ENCODE peak calls at places on chromosomes 16 and 17, in eight cellular contexts. T, Q, I, S, K, X, E and H are unnamed samples.

GRCh38 chr17:34001246-34001645 is 253.8 kb upstream of the CCL2 start:
- DNase-seq in K (no peak), S (no peak), E (no peak), Q (no peak), I (no peak), T (no peak), X (no peak), H (no peak)

GRCh38 chr17:35915153-35915969 is 15.2 kb downstream of the RDM1 start:
- DNase-seq in K (no peak), X (no peak), Q (no peak), E (no peak), I (no peak), T (no peak), S (no peak), H (no peak)

GRCh38 chr16:56608876-56609462 is 585 bp downstream of the MT2A start:
- DNase-seq in Q (no peak), K (no peak), T (peak), X (no peak), S (no peak), E (no peak), I (no peak), H (no peak)

GRCh38 chr16:18788828-18789514 is 1.2 kb downstream of the RPS15A start:
- DNase-seq in I (no peak), E (peak), X (no peak), T (no peak), S (no peak), Q (no peak), K (no peak), H (no peak)

GRCh38 chr17:43945074-43945824 is 3.0 kb upstream of the PPY start:
- DNase-seq in E (no peak), S (no peak), K (no peak), X (no peak), I (no peak), Q (no peak), T (peak), H (peak)

GRCh38 chr16:1048442-1049112 is 24.0 kb upstream of the SSTR5 start:
- DNase-seq in K (peak), Q (peak), E (no peak), S (no peak), T (no peak), I (no peak), X (no peak), H (peak)

GRCh38 chr16:75555707-75556512 is at the start of gene TMEM231:
- DNase-seq in X (peak), I (peak), T (peak), K (peak), E (peak), S (peak), Q (peak), H (peak)

GRCh38 chr17:73030501-73030911 is 62.0 kb downstream of the SLC39A11 start:
- DNase-seq in S (no peak), Q (no peak), K (no peak), X (no peak), I (no peak), T (peak), E (no peak), H (peak)

GRCh38 chr17:8122391-8122922 is 1.4 kb downstream of the HES7 start:
- DNase-seq in X (no peak), K (no peak), E (no peak), S (no peak), T (peak), Q (peak), I (no peak), H (peak)

GRCh38 chr16:68093816-68094613 is 8.8 kb downstream of the NFATC3 start:
- DNase-seq in E (no peak), Q (no peak), X (no peak), T (peak), I (no peak), S (no peak), K (no peak), H (peak)

GRCh38 chr17:19365499-19365817 is 2.9 kb upstream of the B9D1 start:
- DNase-seq in I (no peak), K (no peak), S (no peak), X (no peak), E (no peak), Q (no peak), T (no peak), H (no peak)

GRCh38 chr17:49290690-49291326 is 60.2 kb upstream of the PHOSPHO1 start:
- DNase-seq in T (no peak), S (no peak), Q (no peak), K (peak), E (peak), I (no peak), X (no peak), H (peak)

GRCh38 chr16:57245472-57246113 is 534 bp downstream of the ARL2BP start:
- DNase-seq in T (no peak), I (no peak), K (peak), X (no peak), Q (no peak), S (no peak), E (peak), H (peak)

GRCh38 chr17:2400877-2401425 is at the start of gene MNT:
- DNase-seq in K (peak), T (peak), X (peak), E (peak), S (peak), I (peak), Q (peak), H (peak)

GRCh38 chr17:67865438-67865837 is 40.1 kb downstream of the BPTF start:
- DNase-seq in T (no peak), I (no peak), E (no peak), S (no peak), Q (no peak), K (no peak), X (no peak), H (no peak)

GRCh38 chr17:77320046-77320445 is 179.3 kb downstream of the SEC14L1 start:
- DNase-seq in K (no peak), I (no peak), E (no peak), S (no peak), X (no peak), T (peak), Q (no peak), H (peak)

GRCh38 chr17:32323784-32324590 is 18.0 kb downstream of the C17orf75 start:
- DNase-seq in T (peak), Q (no peak), S (no peak), E (no peak), K (peak), I (no peak), X (peak), H (peak)

GRCh38 chr16:66121466-66121865 is 245.0 kb upstream of the CDH5 start:
- DNase-seq in X (no peak), T (peak), S (no peak), K (no peak), E (no peak), I (no peak), Q (no peak), H (no peak)

GRCh38 chr17:81688616-81689015 is 4.8 kb downstream of the HGS start:
- DNase-seq in E (no peak), K (no peak), I (no peak), Q (no peak), S (no peak), T (no peak), X (no peak), H (no peak)

GRCh38 chr16:50183316-50183715 is 30.2 kb downstream of the TENT4B start:
- DNase-seq in T (peak), S (no peak), X (no peak), E (no peak), Q (no peak), I (no peak), K (no peak), H (peak)